ENCODE peak calls at places on chromosomes 6 and 20, in five cellular contexts. K is GM23338, L is HepG2, X is HCT116, U is prostate gland. O is an unnamed sample.

GRCh38 chr6:19052219-19052618 is 665.1 kb downstream of the RNF144B start:
- DNase-seq in K (no peak), X (no peak), U (no peak), L (no peak), O (no peak)

GRCh38 chr20:47737923-47738322 is 47.4 kb downstream of the SULF2 start:
- DNase-seq in K (no peak), U (no peak), X (no peak), L (no peak), O (no peak)

GRCh38 chr6:134340574-134340973 is 22.7 kb upstream of the SGK1 start:
- DNase-seq in U (no peak), X (no peak), K (no peak), L (no peak), O (no peak)

GRCh38 chr6:127291495-127291894 is 24.8 kb downstream of the RNF146 start:
- DNase-seq in L (no peak), X (no peak), K (no peak), U (no peak), O (no peak)

GRCh38 chr6:34447915-34448314 is 18.0 kb upstream of the PACSIN1 start:
- DNase-seq in U (no peak), X (no peak), L (no peak), K (peak; percentile 63), O (no peak)

GRCh38 chr6:20877008-20877937 is 343.0 kb downstream of the CDKAL1 start:
- DNase-seq in X (peak; percentile 95), K (no peak), L (peak; percentile 93), U (no peak), O (peak; percentile 61)

GRCh38 chr6:4958624-4959023 is 45.2 kb downstream of the RPP40 start:
- DNase-seq in L (no peak), K (no peak), U (no peak), X (no peak), O (no peak)

GRCh38 chr6:149403534-149403933 is 3.5 kb downstream of the SUMO4 start:
- DNase-seq in U (no peak), X (no peak), K (no peak), L (no peak), O (no peak)

GRCh38 chr20:13212750-13213149 is 8.3 kb upstream of the ISM1 start:
- DNase-seq in U (no peak), X (no peak), L (no peak), K (no peak), O (no peak)

GRCh38 chr6:5367510-5367909 is 106.2 kb downstream of the FARS2 start:
- DNase-seq in L (no peak), U (no peak), X (no peak), K (no peak), O (no peak)

GRCh38 chr6:121305957-121306607 is 28.2 kb downstream of the TBC1D32 start:
- DNase-seq in X (peak; percentile 35), K (peak; percentile 64), U (no peak), L (peak; percentile 59), O (no peak)

DNA sequence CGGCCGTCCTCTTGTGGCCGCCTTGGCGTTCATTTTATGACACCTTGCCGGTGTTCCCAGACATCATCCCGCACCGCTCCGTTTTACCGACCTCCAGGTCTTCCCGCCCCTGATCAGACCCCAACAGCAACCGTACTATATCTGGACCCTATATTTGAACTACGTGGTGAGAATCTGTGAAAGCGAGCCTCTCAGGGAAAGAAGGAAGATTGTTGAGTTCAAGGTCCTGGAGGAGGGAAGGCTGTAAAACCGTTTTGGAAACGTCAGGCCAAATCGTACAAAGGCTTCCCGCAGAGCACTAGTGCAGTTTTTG is 1.4 kb upstream of the CNR1 start:
- DNase-seq in U (no peak), K (peak; percentile 6), L (no peak), X (no peak), O (no peak)
- H3K27me3 ChIP-seq in U (peaks cover 5% of the 10 kb centered on the region), K (peaks cover 45% of the 10 kb centered on the region), L (peaks cover 8% of the 10 kb centered on the region), X (peaks cover 23% of the 10 kb centered on the region), O (no peaks in the 10 kb centered on the region)

GRCh38 chr6:169158750-169159149 is 94.9 kb downstream of the THBS2 start:
- DNase-seq in X (no peak), L (no peak), K (no peak), U (no peak), O (no peak)

GRCh38 chr6:169159331-169159730 is 94.3 kb downstream of the THBS2 start:
- DNase-seq in U (no peak), K (no peak), X (no peak), L (no peak), O (no peak)

GRCh38 chr6:169156108-169156821 is 97.4 kb downstream of the THBS2 start:
- DNase-seq in U (no peak), L (no peak), K (no peak), X (no peak), O (peak; percentile 7)

GRCh38 chr6:169157474-169158181 is 96.0 kb downstream of the THBS2 start:
- DNase-seq in U (no peak), L (no peak), X (no peak), K (no peak), O (no peak)

DNA sequence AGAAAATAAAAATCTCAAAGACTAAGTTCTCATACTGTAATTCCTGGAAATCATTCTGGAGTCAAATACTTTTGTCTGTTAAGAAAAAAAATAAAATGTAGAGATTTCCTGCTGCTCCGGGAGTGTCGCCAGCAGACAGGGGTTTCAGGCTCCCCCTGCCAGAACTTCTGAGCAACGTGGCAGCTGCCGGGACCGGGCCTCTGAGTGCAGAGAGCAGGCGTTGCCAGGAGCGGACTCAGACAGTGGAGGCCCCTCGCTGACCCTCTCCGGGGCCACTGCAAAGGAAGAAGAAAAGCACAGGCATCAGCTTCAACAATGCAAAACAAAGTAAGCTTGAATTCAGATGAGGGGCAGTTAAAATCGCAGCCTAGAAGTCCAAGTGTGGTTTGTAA is 95.5 kb downstream of the THBS2 start:
- DNase-seq in U (no peak), X (no peak), L (no peak), K (no peak), O (no peak)
- H3K27ac ChIP-seq in U (no peak overlapping the region), X (no peak overlapping the region), L (no peak overlapping the region), K (no peak overlapping the region), O (no peak overlapping the region)

GRCh38 chr6:119540417-119540816 is 190.9 kb upstream of the MAN1A1 start:
- DNase-seq in L (no peak), K (no peak), U (no peak), X (no peak), O (no peak)

GRCh38 chr6:119544325-119545150 is 195.0 kb upstream of the MAN1A1 start:
- DNase-seq in K (no peak), X (no peak), U (no peak), L (no peak), O (no peak)

GRCh38 chr6:119543332-119543731 is 193.8 kb upstream of the MAN1A1 start:
- DNase-seq in X (no peak), U (no peak), L (no peak), K (no peak), O (no peak)

GRCh38 chr6:119541132-119541905 is 191.8 kb upstream of the MAN1A1 start:
- DNase-seq in L (no peak), X (peak; percentile 88), K (no peak), U (no peak), O (no peak)

GRCh38 chr6:119542037-119542436 is 192.5 kb upstream of the MAN1A1 start:
- DNase-seq in L (no peak), K (no peak), X (no peak), U (no peak), O (no peak)
- TF ChIP-seq POLR2AphosphoS5 in L (no peak), K (no peak), X (no peak), U (no peak), O (no peak)

GRCh38 chr6:157586088-157586414 is 205.1 kb downstream of the ZDHHC14 start:
- DNase-seq in X (no peak), L (no peak), K (no peak), U (no peak), O (no peak)
- H3K27me3 ChIP-seq in X (no peaks in the 10 kb centered on the region), L (no peaks in the 10 kb centered on the region), K (no peaks in the 10 kb centered on the region), U (no peaks in the 10 kb centered on the region), O (no peaks in the 10 kb centered on the region)